ENCODE peak calls at places on chromosomes 2 and 18, in ten cellular contexts. U is M059J; M is transverse colon; V is stimulated activated CD8-positive, alpha-beta memory T cell treated with anti-CD3 and anti-CD28 coated beads, Interleukin-7, amount 100 ng/mL, for 4 hours; X is progenitor cell of endocrine pancreas; S is lower lobe of right lung; D is psoas muscle; T is A549; R is fibroblast of mammary gland; L is fibroblast of gingiva. W is an unnamed sample.

GRCh38 chr2:195343540-195343939 is 313.5 kb upstream of the SLC39A10 start:
- DNase-seq in V (no peak), D (no peak), L (no peak), M (no peak), R (no peak), X (no peak), S (no peak), U (no peak), T (no peak), W (no peak)

GRCh38 chr2:126835811-126836210 is 62.9 kb upstream of the TEX51 start:
- DNase-seq in M (no peak), S (no peak), V (no peak), L (no peak), U (no peak), X (no peak), D (no peak), R (no peak), T (no peak), W (no peak)

GRCh38 chr18:74234326-74235171 is 57.2 kb downstream of the CYB5A start:
- DNase-seq in M (peak; percentile 50), V (no peak), T (peak; percentile 32), R (peak; percentile 97), U (peak; percentile 26), L (peak; percentile 26), X (no peak), S (no peak), D (no peak), W (no peak)

GRCh38 chr2:128439231-128440086 is 120.8 kb upstream of the HS6ST1 start:
- DNase-seq in L (no peak), M (no peak), T (no peak), V (no peak), D (no peak), X (no peak), R (no peak), U (no peak), S (no peak), W (no peak)

GRCh38 chr2:156436477-156437085 is 402 bp downstream of the GPD2 start:
- DNase-seq in L (peak; percentile 9), V (no peak), R (no peak), X (no peak), M (peak; percentile 42), D (no peak), T (no peak), U (peak; percentile 33), S (no peak), W (no peak)

GRCh38 chr2:201129044-201129505 is 13.1 kb downstream of the CFLAR start:
- DNase-seq in X (no peak), T (no peak), R (peak; percentile 72), M (peak; percentile 70), V (no peak), L (no peak), D (no peak), U (peak; percentile 75), S (no peak), W (no peak)

GRCh38 chr2:113973856-113974255 is 84.0 kb downstream of the ACTR3 start:
- DNase-seq in R (no peak), M (no peak), X (no peak), V (no peak), D (no peak), L (no peak), U (no peak), S (no peak), T (no peak), W (peak; percentile 59)

GRCh38 chr2:224711859-224712258 is 4.3 kb downstream of the CCDC195 start:
- DNase-seq in M (no peak), L (no peak), S (no peak), U (no peak), X (no peak), V (no peak), D (no peak), T (no peak), R (no peak), W (no peak)

GRCh38 chr2:234676109-234676858 is 179.4 kb upstream of the ARL4C start:
- DNase-seq in V (no peak), R (no peak), S (no peak), L (no peak), D (no peak), T (no peak), U (no peak), M (no peak), X (no peak), W (no peak)

GRCh38 chr2:28678944-28679343 is 72.7 kb upstream of the PPP1CB start:
- DNase-seq in L (no peak), D (no peak), R (no peak), S (no peak), T (no peak), X (no peak), V (no peak), M (no peak), U (no peak), W (no peak)

GRCh38 chr2:72999729-73000725 is 71.5 kb downstream of the SFXN5 start:
- DNase-seq in M (no peak), V (no peak), S (no peak), D (peak; percentile 30), X (no peak), R (peak; percentile 65), T (no peak), L (no peak), U (peak; percentile 92), W (no peak)

GRCh38 chr2:189221811-189222210 is 42.2 kb upstream of the COL5A2 start:
- DNase-seq in S (no peak), T (no peak), L (no peak), R (peak; percentile 70), V (no peak), U (peak; percentile 50), D (no peak), X (no peak), M (no peak), W (no peak)

GRCh38 chr2:234308814-234309195 is 188.1 kb downstream of the ARL4C start:
- DNase-seq in L (peak; percentile 37), X (no peak), S (no peak), R (peak; percentile 54), T (peak; percentile 58), U (peak; percentile 95), D (no peak), M (peak; percentile 44), V (peak; percentile 59), W (no peak)

GRCh38 chr2:9255416-9255815 is 48.8 kb downstream of the ASAP2 start:
- DNase-seq in X (no peak), D (no peak), U (no peak), L (no peak), V (no peak), M (no peak), T (no peak), R (no peak), S (no peak), W (no peak)

GRCh38 chr2:75982750-75983149 is 272.0 kb upstream of the GCFC2 start:
- DNase-seq in R (no peak), S (no peak), T (no peak), D (no peak), L (no peak), U (no peak), M (no peak), V (no peak), X (no peak), W (no peak)

GRCh38 chr18:5841518-5841917 is 53.8 kb downstream of the TMEM200C start:
- DNase-seq in T (no peak), M (no peak), R (no peak), L (no peak), S (no peak), X (no peak), D (no peak), U (no peak), V (no peak), W (no peak)

GRCh38 chr2:116747103-116747502 is 1067.4 kb upstream of the DDX18 start:
- DNase-seq in U (no peak), X (no peak), T (no peak), L (no peak), V (no peak), M (no peak), S (no peak), D (no peak), R (no peak), W (no peak)

GRCh38 chr18:53883771-53884170 is 340.7 kb downstream of the MBD2 start:
- DNase-seq in S (no peak), V (no peak), M (no peak), R (no peak), U (no peak), X (no peak), T (no peak), L (no peak), D (no peak), W (no peak)

GRCh38 chr2:123165616-123166015 is 859.5 kb upstream of the CNTNAP5 start:
- DNase-seq in T (no peak), D (no peak), R (no peak), M (no peak), S (no peak), L (no peak), X (no peak), V (no peak), U (peak; percentile 6), W (no peak)

GRCh38 chr2:199216253-199216652 is 241.5 kb downstream of the SATB2 start:
- DNase-seq in S (no peak), L (no peak), D (no peak), X (no peak), V (no peak), T (no peak), R (no peak), U (no peak), M (no peak), W (no peak)

GRCh38 chr2:140905078-140905781 is 1225.6 kb downstream of the LRP1B start:
- DNase-seq in S (no peak), R (no peak), T (no peak), U (no peak), M (no peak), V (no peak), D (no peak), X (no peak), L (no peak), W (no peak)

GRCh38 chr2:29245742-29246387 is 130.7 kb downstream of the CLIP4 start:
- DNase-seq in T (peak; percentile 22), U (no peak), M (no peak), D (no peak), L (no peak), X (no peak), V (no peak), R (no peak), S (no peak), W (no peak)

GRCh38 chr2:46252891-46253659 is 44.1 kb upstream of the EPAS1 start:
- DNase-seq in X (no peak), S (no peak), V (no peak), R (no peak), T (no peak), L (peak; percentile 21), D (no peak), M (no peak), U (peak; percentile 82), W (no peak)

GRCh38 chr2:211436182-211436581 is 879.8 kb downstream of the CPS1 start:
- DNase-seq in U (no peak), S (no peak), M (no peak), R (no peak), X (no peak), D (no peak), T (no peak), V (no peak), L (no peak), W (no peak)

GRCh38 chr2:62343636-62344349 is 147.9 kb downstream of the B3GNT2 start:
- DNase-seq in M (no peak), U (no peak), V (no peak), T (no peak), X (no peak), R (no peak), L (no peak), S (no peak), D (no peak), W (no peak)

GRCh38 chr2:2530334-2530733 is 199.3 kb upstream of the MYT1L start:
- DNase-seq in X (no peak), R (no peak), V (no peak), M (no peak), L (no peak), D (no peak), S (no peak), T (no peak), U (no peak), W (no peak)

GRCh38 chr2:144372484-144373195 is 147.3 kb downstream of the ZEB2 start:
- DNase-seq in T (no peak), L (no peak), U (no peak), X (no peak), R (peak; percentile 44), V (no peak), M (peak; percentile 14), D (peak; percentile 43), S (no peak), W (no peak)

GRCh38 chr2:229282758-229283546 is 11.9 kb upstream of the PID1 start:
- DNase-seq in M (peak; percentile 23), T (no peak), D (peak; percentile 58), S (no peak), R (peak; percentile 100), X (no peak), L (peak; percentile 97), V (no peak), U (peak; percentile 86), W (no peak)